ENCODE peak calls at places on chromosome 21, in five cellular contexts. One of them, this sample, is unnamed.

GRCh38 chr21:14691924-14692323 is 145.8 kb upstream of the SAMSN1 start:
- DNase-seq in esophagus squamous epithelium: no peak
- DNase-seq in neuronal stem cell: no peak
- DNase-seq in effector memory CD4-positive, alpha-beta T cell: no peak
- DNase-seq in H1: no peak
- DNase-seq in this sample: no peak

GRCh38 chr21:25862596-25862995 is 127.8 kb downstream of the GABPA start:
- DNase-seq in esophagus squamous epithelium: no peak
- DNase-seq in neuronal stem cell: no peak
- DNase-seq in effector memory CD4-positive, alpha-beta T cell: no peak
- DNase-seq in H1: no peak
- DNase-seq in this sample: no peak

GRCh38 chr21:43332872-43333300 is 94.0 kb downstream of the SIK1 start:
- DNase-seq in esophagus squamous epithelium: no peak
- DNase-seq in neuronal stem cell: no peak
- DNase-seq in effector memory CD4-positive, alpha-beta T cell: no peak
- DNase-seq in H1: no peak
- DNase-seq in this sample: no peak

GRCh38 chr21:35352066-35352770 is 303.1 kb upstream of the RUNX1 start:
- DNase-seq in esophagus squamous epithelium: no peak
- DNase-seq in neuronal stem cell: no peak
- DNase-seq in effector memory CD4-positive, alpha-beta T cell: no peak
- DNase-seq in H1: no peak
- DNase-seq in this sample: no peak

GRCh38 chr21:41881051-41881450 is 1.9 kb upstream of the PRDM15 start:
- DNase-seq in esophagus squamous epithelium: no peak
- DNase-seq in neuronal stem cell: no peak
- DNase-seq in effector memory CD4-positive, alpha-beta T cell: no peak
- DNase-seq in H1: no peak
- DNase-seq in this sample: no peak

GRCh38 chr21:21968810-21969588 is 970.8 kb downstream of the NCAM2 start:
- DNase-seq in esophagus squamous epithelium: no peak
- DNase-seq in neuronal stem cell: no peak
- DNase-seq in effector memory CD4-positive, alpha-beta T cell: no peak
- DNase-seq in H1: no peak
- DNase-seq in this sample: no peak

GRCh38 chr21:14513772-14514171 is 32.3 kb downstream of the SAMSN1 start:
- DNase-seq in esophagus squamous epithelium: no peak
- DNase-seq in neuronal stem cell: no peak
- DNase-seq in effector memory CD4-positive, alpha-beta T cell: no peak
- DNase-seq in H1: no peak
- DNase-seq in this sample: no peak

GRCh38 chr21:14480601-14481000 is 65.5 kb downstream of the SAMSN1 start:
- DNase-seq in esophagus squamous epithelium: no peak
- DNase-seq in neuronal stem cell: no peak
- DNase-seq in effector memory CD4-positive, alpha-beta T cell: no peak
- DNase-seq in H1: no peak
- DNase-seq in this sample: no peak

GRCh38 chr21:36487641-36488307 is 7.9 kb upstream of the CLDN14 start:
- DNase-seq in esophagus squamous epithelium: no peak
- DNase-seq in neuronal stem cell: no peak
- DNase-seq in effector memory CD4-positive, alpha-beta T cell: no peak
- DNase-seq in H1: no peak
- DNase-seq in this sample: no peak
- H3K27ac ChIP-seq in esophagus squamous epithelium: no peak
- H3K27ac ChIP-seq in neuronal stem cell: no peak
- H3K27ac ChIP-seq in effector memory CD4-positive, alpha-beta T cell: no peak
- H3K27ac ChIP-seq in H1: no peak
- H3K27ac ChIP-seq in this sample: no peak

GRCh38 chr21:15749868-15750174 is 20.0 kb downstream of the USP25 start:
- DNase-seq in esophagus squamous epithelium: no peak
- DNase-seq in neuronal stem cell: no peak
- DNase-seq in effector memory CD4-positive, alpha-beta T cell: no peak
- DNase-seq in H1: no peak
- DNase-seq in this sample: no peak
- H3K27ac ChIP-seq in esophagus squamous epithelium: no peak
- H3K27ac ChIP-seq in neuronal stem cell: no peak
- H3K27ac ChIP-seq in effector memory CD4-positive, alpha-beta T cell: no peak
- H3K27ac ChIP-seq in H1: no peak
- H3K27ac ChIP-seq in this sample: no peak

DNA sequence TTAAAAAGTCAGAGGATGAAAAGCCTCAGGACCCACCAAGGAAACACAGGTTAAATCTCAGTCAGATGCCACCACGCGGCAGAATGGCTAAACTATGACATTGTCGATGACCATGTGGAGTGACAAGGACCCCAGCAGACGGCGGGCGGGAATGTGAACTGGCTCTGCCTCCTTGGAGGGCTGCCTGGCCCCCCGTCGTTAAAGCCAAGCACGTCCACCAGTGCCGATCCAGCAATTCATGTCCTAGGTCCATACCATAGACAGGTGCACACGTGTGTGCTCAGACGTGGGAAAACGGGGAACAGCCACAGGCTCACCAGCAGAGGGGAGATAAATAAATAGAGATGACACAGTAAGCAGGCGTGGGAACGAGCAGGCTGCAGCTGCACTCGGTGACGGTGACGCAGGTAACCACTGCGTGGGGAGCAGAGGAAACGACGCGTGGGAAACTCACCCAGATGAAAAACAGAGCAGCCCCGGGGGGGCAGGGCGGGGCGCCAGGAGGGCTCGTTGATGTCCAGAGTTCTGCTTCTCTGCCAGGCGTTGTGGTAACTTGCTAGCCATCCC is 28.3 kb upstream of the PCBP3 start:
- DNase-seq in esophagus squamous epithelium: no peak
- DNase-seq in neuronal stem cell: no peak
- DNase-seq in effector memory CD4-positive, alpha-beta T cell: peak
- DNase-seq in H1: no peak
- DNase-seq in this sample: peak
- H3K27ac ChIP-seq in esophagus squamous epithelium: no peak
- H3K27ac ChIP-seq in neuronal stem cell: no peak
- H3K27ac ChIP-seq in effector memory CD4-positive, alpha-beta T cell: peak
- H3K27ac ChIP-seq in H1: no peak
- H3K27ac ChIP-seq in this sample: peak

GRCh38 chr21:27569091-27569490 is 602.2 kb upstream of the ADAMTS5 start:
- DNase-seq in esophagus squamous epithelium: no peak
- DNase-seq in neuronal stem cell: no peak
- DNase-seq in effector memory CD4-positive, alpha-beta T cell: no peak
- DNase-seq in H1: no peak
- DNase-seq in this sample: no peak
- H3K27ac ChIP-seq in esophagus squamous epithelium: no peak
- H3K27ac ChIP-seq in neuronal stem cell: no peak
- H3K27ac ChIP-seq in effector memory CD4-positive, alpha-beta T cell: no peak
- H3K27ac ChIP-seq in H1: no peak
- H3K27ac ChIP-seq in this sample: no peak

This sample was measured in spleen.